ENCODE peak calls at places on chromosomes 13 and 19, in four cellular contexts. T is tibial nerve, D is stomach, X is HL-60. Z is an unnamed sample.

GRCh38 chr13:105196052-105196451 is 1339.4 kb downstream of the EFNB2 start:
- DNase-seq in T (no peak), D (no peak), X (no peak), Z (no peak)

GRCh38 chr13:102642475-102642874 is 45.7 kb downstream of the TPP2 start:
- DNase-seq in T (no peak), D (peak), X (no peak), Z (no peak)

GRCh38 chr19:43936219-43936618 is 1.1 kb upstream of the ZNF45 start:
- DNase-seq in T (no peak), D (no peak), X (no peak), Z (no peak)

GRCh38 chr13:46595136-46595917 is 42.4 kb downstream of the LRCH1 start:
- DNase-seq in T (no peak), D (no peak), X (no peak), Z (no peak)

GRCh38 chr13:28440774-28441532 is 54.0 kb downstream of the FLT1 start:
- DNase-seq in T (no peak), D (no peak), X (no peak), Z (no peak)

GRCh38 chr13:108326318-108326717 is 56.8 kb downstream of the TNFSF13B start:
- DNase-seq in T (no peak), D (no peak), X (no peak), Z (peak)

GRCh38 chr19:3852614-3853254 is 16.1 kb downstream of the ZFR2 start:
- DNase-seq in T (no peak), D (peak), X (peak), Z (no peak)

GRCh38 chr19:34508540-34508939 is 27.0 kb downstream of the WTIP start:
- DNase-seq in T (no peak), D (no peak), X (no peak), Z (no peak)

GRCh38 chr19:44447864-44448674 is at the start of gene ZNF229:
- DNase-seq in T (peak), D (peak), X (peak), Z (peak)

GRCh38 chr19:13906525-13906904 is 514 bp downstream of the CC2D1A start:
- DNase-seq in T (no peak), D (peak), X (no peak), Z (no peak)

GRCh38 chr13:65555973-65556372 is 1674.2 kb downstream of the PCDH9 start:
- DNase-seq in T (no peak), D (no peak), X (no peak), Z (no peak)

GRCh38 chr13:94673841-94674240 is 38.5 kb downstream of the SOX21 start:
- DNase-seq in T (no peak), D (no peak), X (no peak), Z (no peak)

GRCh38 chr13:112616586-112617381 is 28.8 kb upstream of the TUBGCP3 start:
- DNase-seq in T (no peak), D (no peak), X (peak), Z (peak)

GRCh38 chr19:17743874-17744273 is 7.4 kb upstream of the FCHO1 start:
- DNase-seq in T (no peak), D (no peak), X (no peak), Z (no peak)

GRCh38 chr13:109366521-109366920 is 419.9 kb downstream of the IRS2 start:
- DNase-seq in T (no peak), D (no peak), X (no peak), Z (no peak)

GRCh38 chr19:1364070-1364719 is 19.5 kb upstream of the NDUFS7 start:
- DNase-seq in T (no peak), D (no peak), X (no peak), Z (no peak)
- TF ChIP-seq CTCF in T (no peak), D (peak), X (no peak), Z (no peak)

DNA sequence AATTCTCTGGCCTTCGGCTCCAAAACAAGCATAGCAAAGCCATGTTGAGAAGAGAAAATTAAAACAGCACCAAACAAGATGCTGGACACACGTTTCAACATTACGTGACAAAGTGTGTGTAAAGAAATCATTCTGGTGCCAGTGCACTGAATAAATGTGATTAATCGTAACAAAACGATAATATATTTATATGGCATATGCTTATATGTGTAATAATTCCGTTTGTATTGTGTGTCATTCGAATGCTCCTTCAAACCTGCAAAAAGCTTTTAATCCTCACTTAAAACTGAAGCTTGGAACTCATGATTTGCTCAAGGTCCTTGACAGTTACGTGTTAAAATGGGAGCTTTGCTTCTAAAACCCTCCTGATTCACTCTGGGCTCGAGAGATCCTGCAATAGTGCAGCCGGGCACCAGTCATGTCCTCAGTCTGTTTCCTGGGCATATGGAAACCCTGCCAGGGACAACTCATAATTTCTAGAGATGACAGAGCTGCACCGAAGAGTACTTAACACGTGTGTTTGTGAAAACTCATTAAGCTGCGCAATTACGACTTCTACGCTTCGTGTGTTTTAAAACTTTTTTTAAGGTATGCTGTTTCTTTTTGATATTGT is 731 bp upstream of the AKAP8L start:
- DNase-seq in T (no peak), D (no peak), X (no peak), Z (no peak)
- H3K4me3 ChIP-seq in T (peak), D (peak), X (no peak), Z (peak)

DNA sequence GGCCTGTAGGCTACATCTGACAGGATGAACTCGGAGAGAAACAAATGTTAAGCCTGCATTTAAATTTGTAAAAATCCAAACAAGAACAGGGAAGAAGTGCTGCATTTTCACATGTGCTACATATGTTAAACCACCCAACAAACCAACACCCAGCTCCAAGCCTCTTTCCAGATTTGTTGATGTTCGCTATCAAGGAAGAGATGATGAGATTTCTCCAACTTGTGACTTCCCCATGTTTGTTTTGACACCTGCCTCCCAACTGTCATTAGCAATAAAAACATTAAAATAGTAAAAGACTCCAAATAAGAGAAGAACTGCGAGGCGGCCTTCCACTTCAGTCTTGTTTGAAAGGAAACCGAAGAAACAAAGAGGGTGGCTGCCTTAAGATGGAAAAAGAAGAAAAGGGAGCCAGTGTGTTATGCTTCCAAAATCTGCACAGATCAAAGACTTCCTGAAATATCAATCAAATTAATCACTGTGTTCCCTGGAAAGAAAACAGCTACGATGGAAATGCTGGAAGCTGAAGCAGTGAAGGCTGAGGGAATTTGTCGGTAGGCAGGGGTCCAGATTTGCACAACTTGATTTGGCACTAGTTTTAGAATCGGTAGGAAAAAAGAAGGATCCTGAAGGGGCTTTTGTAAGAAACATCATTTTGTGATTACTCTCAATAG is 14.0 kb upstream of the GGACT start:
- DNase-seq in T (no peak), D (no peak), X (no peak), Z (no peak)
- TF ChIP-seq CTCF in T (no peak), D (no peak), X (no peak), Z (no peak)

GRCh38 chr19:55178781-55179569 is 1.1 kb downstream of the SYT5 start:
- DNase-seq in T (no peak), D (peak), X (peak), Z (peak)
- H3K4me3 ChIP-seq in T (no peak), D (peak), X (no peak), Z (peak)

GRCh38 chr19:49746206-49746958 is 16.7 kb downstream of the TSKS start:
- DNase-seq in T (no peak), D (peak), X (no peak), Z (no peak)
- TF ChIP-seq CTCF in T (no peak), D (no peak), X (no peak), Z (no peak)

GRCh38 chr19:48302600-48302959 is 22.8 kb upstream of the EMP3 start:
- DNase-seq in T (no peak), D (no peak), X (no peak), Z (no peak)
- H3K4me3 ChIP-seq in T (no peak), D (no peak), X (no peak), Z (no peak)